ENCODE peak calls at places on chromosomes 4 and X, in five cellular contexts. I is KBM-7; V is CD8-positive, alpha-beta memory T cell; K is activated naive CD4-positive, alpha-beta T cell; W is OCI-M1. U is an unnamed sample.

GRCh38 chr4:23934915-23935314 is 45.1 kb upstream of the PPARGC1A start:
- DNase-seq in I (no peak), V (no peak), K (no peak), W (no peak), U (no peak)

GRCh38 chr4:113316879-113317278 is 267.4 kb downstream of the ANK2 start:
- DNase-seq in I (no peak), V (peak), K (no peak), W (no peak), U (no peak)

GRCh38 chrX:130057209-130057608 is 53.1 kb downstream of the ELF4 start:
- DNase-seq in I (no peak), V (no peak), K (no peak), W (no peak), U (no peak)

GRCh38 chrX:80876877-80877276 is 67.2 kb upstream of the BRWD3 start:
- DNase-seq in I (peak), V (no peak), K (no peak), W (peak), U (no peak)

GRCh38 chr4:73743825-73744602 is 3.6 kb downstream of the CXCL8 start:
- DNase-seq in I (no peak), V (no peak), K (no peak), W (peak), U (no peak)

GRCh38 chr4:76002176-76002575 is 5.1 kb downstream of the CXCL9 start:
- DNase-seq in I (peak), V (no peak), K (no peak), W (peak), U (no peak)

GRCh38 chr4:108146819-108147218 is 21.9 kb downstream of the LEF1 start:
- DNase-seq in I (no peak), V (no peak), K (no peak), W (no peak), U (no peak)

GRCh38 chr4:80540785-80541469 is 205.4 kb downstream of the CFAP299 start:
- DNase-seq in I (no peak), V (no peak), K (no peak), W (no peak), U (no peak)

GRCh38 chrX:94901849-94902248 is 1227.8 kb downstream of the FAM133A start:
- DNase-seq in I (no peak), V (no peak), K (no peak), W (no peak), U (no peak)

GRCh38 chrX:77595848-77596247 is 148.7 kb downstream of the FGF16 start:
- DNase-seq in I (no peak), V (no peak), K (no peak), W (no peak), U (no peak)

GRCh38 chrX:48153769-48154168 is 23.3 kb downstream of the SPACA5B start:
- DNase-seq in I (no peak), V (no peak), K (no peak), W (no peak), U (no peak)

GRCh38 chr4:10123227-10124101 is 6.9 kb upstream of the WDR1 start:
- DNase-seq in I (peak), V (no peak), K (peak), W (peak), U (no peak)

GRCh38 chr4:1249731-1250526 is 999 bp upstream of the CTBP1 start:
- DNase-seq in I (peak), V (peak), K (peak), W (peak), U (peak)

GRCh38 chr4:40596522-40596921 is 33.1 kb downstream of the RBM47 start:
- DNase-seq in I (no peak), V (no peak), K (no peak), W (no peak), U (no peak)

GRCh38 chr4:5110901-5111300 is 59.6 kb downstream of the STK32B start:
- DNase-seq in I (no peak), V (no peak), K (no peak), W (no peak), U (no peak)

GRCh38 chrX:15151267-15152196 is 118.4 kb downstream of the ASB9 start:
- DNase-seq in I (no peak), V (no peak), K (peak), W (no peak), U (no peak)

GRCh38 chr4:46506876-46507275 is 116.9 kb upstream of the GABRA2 start:
- DNase-seq in I (no peak), V (no peak), K (no peak), W (no peak), U (no peak)

GRCh38 chrX:44183329-44183728 is 160.1 kb downstream of the EFHC2 start:
- DNase-seq in I (peak), V (no peak), K (no peak), W (peak), U (no peak)

GRCh38 chr4:128371004-128371777 is 83.6 kb upstream of the PGRMC2 start:
- DNase-seq in I (no peak), V (no peak), K (no peak), W (no peak), U (no peak)

GRCh38 chrX:103183912-103184311 is 31.0 kb upstream of the BEX4 start:
- DNase-seq in I (no peak), V (no peak), K (no peak), W (no peak), U (no peak)

U was measured in activated T-helper 1 cell treated with anti-CD3 and anti-CD28 coated beads, Interleukin-2, amount 50 U/mL, for 16 hours.